ENCODE peak calls at places on chromosomes 11 and 22, in six cellular contexts. S is fibroblast of mammary gland, G is astrocyte, K is psoas muscle, Y is IMR-90, R is cardiac fibroblast. T is an unnamed sample.

GRCh38 chr22:41968601-41969000 is 642 bp upstream of the SEPTIN3 start:
- DNase-seq in K (no peak), S (no peak), Y (peak), G (no peak), R (no peak), T (no peak)

GRCh38 chr22:27868738-27869282 is 50.2 kb downstream of the PITPNB start:
- DNase-seq in K (no peak), S (no peak), R (no peak), Y (no peak), G (no peak), T (no peak)

GRCh38 chr11:93672280-93672679 is 10.8 kb downstream of the CEP295 start:
- DNase-seq in G (no peak), R (no peak), K (no peak), Y (no peak), S (no peak), T (no peak)

GRCh38 chr11:58577441-58578135 is 1.3 kb upstream of the ZFP91 start:
- DNase-seq in Y (peak), S (peak), G (peak), R (peak), K (peak), T (peak)

GRCh38 chr11:9787981-9788521 is 124.2 kb downstream of the SWAP70 start:
- DNase-seq in G (peak), R (peak), S (peak), K (peak), Y (peak), T (peak)

GRCh38 chr11:95282337-95282751 is 51.3 kb upstream of the SESN3 start:
- DNase-seq in Y (no peak), S (peak), R (no peak), K (no peak), G (no peak), T (peak)

GRCh38 chr11:46520971-46521745 is 72.7 kb downstream of the AMBRA1 start:
- DNase-seq in R (peak), S (peak), Y (peak), K (no peak), G (peak), T (peak)

GRCh38 chr11:35272391-35272821 is 133.4 kb downstream of the CD44 start:
- DNase-seq in Y (no peak), G (no peak), S (no peak), R (no peak), K (no peak), T (no peak)

GRCh38 chr22:42697542-42698013 is 23.1 kb downstream of the A4GALT start:
- DNase-seq in Y (peak), K (peak), G (peak), R (peak), S (peak), T (peak)

DNA sequence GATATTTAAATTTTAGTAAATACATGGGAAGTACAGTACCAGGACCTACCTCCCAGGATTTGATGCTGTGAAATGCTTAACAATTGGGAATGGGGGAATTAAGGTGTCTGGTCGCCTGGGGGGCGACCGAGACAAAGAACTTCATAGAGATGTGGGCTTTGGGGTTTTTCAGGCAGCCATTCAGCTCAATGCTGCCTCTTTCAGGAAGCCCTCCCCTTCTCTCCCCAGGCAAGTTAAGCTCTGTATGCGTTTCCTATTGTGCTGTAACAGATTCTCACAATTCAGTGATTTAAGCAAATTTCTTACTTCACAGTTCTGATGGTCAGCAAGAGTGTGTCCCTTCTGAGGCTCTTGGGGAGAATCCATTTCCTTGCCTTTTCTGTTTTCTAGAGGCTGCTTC is 53.8 kb downstream of the KIAA1671 start:
- DNase-seq in G (no peak), K (no peak), R (no peak), S (no peak), Y (no peak), T (no peak)
- TF ChIP-seq CTCF in G (no peak), K (no peak), R (no peak), S (no peak), Y (no peak), T (no peak)

DNA sequence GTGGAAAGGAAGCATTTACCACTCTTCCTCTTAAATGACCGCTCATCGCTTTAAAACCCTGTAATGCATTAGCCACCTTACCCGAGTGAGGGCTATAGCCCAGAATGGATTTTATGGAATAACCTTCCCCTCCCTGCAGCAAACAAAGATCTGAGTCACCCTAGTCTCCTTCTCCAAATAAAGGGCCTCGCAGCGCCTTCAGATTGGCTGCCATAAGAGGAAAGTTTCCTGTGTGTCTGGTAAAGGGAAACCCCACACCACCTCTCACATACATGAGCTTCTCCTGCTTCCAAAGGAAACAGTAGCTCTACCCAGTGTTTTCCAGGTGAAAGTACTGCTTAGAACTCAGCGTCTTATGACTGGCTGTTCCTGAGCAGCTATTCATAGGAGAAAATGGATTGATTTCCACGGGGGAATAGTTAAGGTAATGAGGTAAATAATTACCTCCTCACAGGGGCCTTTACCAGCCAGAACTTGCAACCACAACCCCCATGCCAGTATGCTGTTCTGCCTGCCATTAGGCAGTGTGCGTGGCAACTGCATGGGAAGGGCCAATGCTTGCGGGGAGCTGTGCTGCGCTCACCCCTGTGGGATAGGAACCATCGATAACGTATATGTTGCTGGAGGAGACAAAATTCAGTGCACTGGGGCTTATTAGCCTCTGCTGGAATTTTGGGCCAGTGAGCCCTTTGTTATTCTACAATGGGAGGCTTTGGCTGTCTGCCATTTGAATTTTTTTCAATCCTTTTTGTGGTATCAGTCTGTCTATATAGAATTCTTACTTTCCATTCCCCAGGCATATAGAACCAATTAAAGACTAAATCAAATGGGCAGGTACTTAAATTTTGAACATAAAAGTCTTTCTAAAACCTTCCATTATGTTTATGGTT is 47.5 kb downstream of the PPP2R1B start:
- DNase-seq in S (peak), G (peak), Y (peak), K (no peak), R (peak), T (no peak)
- H3K4me3 ChIP-seq in S (no peak), G (peak), Y (no peak), K (no peak), R (no peak), T (no peak)

DNA sequence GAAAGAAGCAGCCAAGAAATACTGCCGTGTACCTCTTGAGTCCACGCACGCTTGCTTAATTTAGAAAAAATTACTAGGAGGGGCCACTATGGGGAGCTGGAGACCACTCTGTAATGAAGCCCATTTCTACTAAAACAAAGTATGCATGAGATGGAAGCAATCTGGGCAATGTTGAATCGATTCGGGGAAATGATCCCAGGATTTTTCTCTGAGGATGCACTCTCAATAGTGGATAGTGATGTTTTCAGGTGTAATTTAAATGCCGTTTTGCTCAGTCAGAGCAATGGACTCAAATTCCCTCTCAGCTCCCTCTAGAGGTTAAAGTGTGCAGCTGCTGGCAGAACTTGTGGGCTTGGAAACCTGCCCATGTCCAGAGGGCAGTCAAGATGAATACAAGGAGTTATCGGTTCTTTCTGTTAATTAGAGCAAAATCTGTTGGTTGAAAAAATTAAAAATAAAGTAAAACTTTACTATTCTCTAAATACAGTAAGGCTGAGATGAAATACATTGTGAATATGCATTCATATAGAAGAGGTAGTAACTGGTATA is 64.1 kb downstream of the ME3 start:
- DNase-seq in S (peak), Y (peak), K (peak), G (peak), R (peak), T (peak)
- TF ChIP-seq CTCF in S (peak), Y (peak), K (peak), G (peak), R (peak), T (peak)

GRCh38 chr11:118068945-118069612 is 7.8 kb upstream of the TMPRSS4 start:
- DNase-seq in Y (no peak), K (peak), G (no peak), R (no peak), S (no peak), T (no peak)
- H3K4me3 ChIP-seq in Y (no peak), K (no peak), G (no peak), R (no peak), S (no peak), T (no peak)

GRCh38 chr22:26546282-26546681 is 34.0 kb upstream of the TFIP11 start:
- DNase-seq in R (no peak), K (no peak), G (no peak), Y (no peak), S (no peak), T (no peak)
- TF ChIP-seq CTCF in R (no peak), K (no peak), G (no peak), Y (no peak), S (no peak), T (no peak)

GRCh38 chr11:13963169-13963948 is 836 bp downstream of the SPON1 start:
- DNase-seq in G (peak), K (no peak), R (no peak), S (no peak), Y (peak), T (no peak)

GRCh38 chr11:13966486-13966885 is 4.0 kb downstream of the SPON1 start:
- DNase-seq in S (no peak), K (no peak), G (no peak), Y (no peak), R (no peak), T (no peak)

GRCh38 chr11:13964771-13965074 is 2.2 kb downstream of the SPON1 start:
- DNase-seq in K (no peak), R (no peak), Y (no peak), S (no peak), G (no peak), T (no peak)

GRCh38 chr11:13963949-13964770 is 1.6 kb downstream of the SPON1 start:
- DNase-seq in K (no peak), R (no peak), G (no peak), Y (no peak), S (no peak), T (no peak)

GRCh38 chr11:13965337-13965736 is 2.8 kb downstream of the SPON1 start:
- DNase-seq in K (no peak), S (no peak), R (no peak), Y (no peak), G (no peak), T (no peak)
- H3K4me3 ChIP-seq in K (no peak), S (no peak), R (no peak), Y (no peak), G (no peak), T (no peak)

T was measured in AG10803.